ENCODE peak calls at places on chromosomes 13 and 19, in four cellular contexts. One of them, this sample, is unnamed.

GRCh38 chr13:24693862-24694471 is 13.8 kb downstream of the ATP12A start:
- DNase-seq in K562: peak; percentile 74
- DNase-seq in A549: peak; percentile 71
- DNase-seq in HepG2: peak; percentile 60
- DNase-seq in this sample: peak; percentile 53

GRCh38 chr19:17327654-17328516 is 6.8 kb downstream of the ANO8 start:
- DNase-seq in K562: peak; percentile 86
- DNase-seq in A549: no peak
- DNase-seq in HepG2: peak; percentile 13
- DNase-seq in this sample: peak; percentile 93

GRCh38 chr19:58569943-58570670 is 3.0 kb downstream of the MZF1 start:
- DNase-seq in HepG2: no peak
- DNase-seq in A549: no peak
- DNase-seq in K562: no peak
- DNase-seq in this sample: peak; percentile 5

GRCh38 chr13:112184261-112184660 is 117.3 kb downstream of the SOX1 start:
- DNase-seq in A549: no peak
- DNase-seq in K562: no peak
- DNase-seq in HepG2: no peak
- DNase-seq in this sample: no peak

GRCh38 chr19:45428385-45429231 is 4.9 kb upstream of the ERCC1 start:
- DNase-seq in A549: no peak
- DNase-seq in HepG2: no peak
- DNase-seq in K562: peak; percentile 74
- DNase-seq in this sample: peak; percentile 78

GRCh38 chr13:99501952-99502310 is 659 bp downstream of the TM9SF2 start:
- DNase-seq in HepG2: no peak
- DNase-seq in A549: peak; percentile 3
- DNase-seq in K562: no peak
- DNase-seq in this sample: no peak

GRCh38 chr19:16566161-16566560 is 6.1 kb downstream of the SLC35E1 start:
- DNase-seq in HepG2: no peak
- DNase-seq in K562: no peak
- DNase-seq in A549: no peak
- DNase-seq in this sample: no peak

GRCh38 chr13:71493189-71493588 is 373.8 kb downstream of the DACH1 start:
- DNase-seq in K562: no peak
- DNase-seq in HepG2: no peak
- DNase-seq in A549: no peak
- DNase-seq in this sample: no peak

GRCh38 chr19:36169084-36169760 is 17.0 kb upstream of the COX7A1 start:
- DNase-seq in HepG2: no peak
- DNase-seq in K562: no peak
- DNase-seq in A549: no peak
- DNase-seq in this sample: no peak

GRCh38 chr13:109425821-109426689 is 360.3 kb downstream of the IRS2 start:
- DNase-seq in HepG2: no peak
- DNase-seq in K562: no peak
- DNase-seq in A549: no peak
- DNase-seq in this sample: no peak

GRCh38 chr13:67857581-67858310 is 627.6 kb upstream of the PCDH9 start:
- DNase-seq in HepG2: no peak
- DNase-seq in K562: no peak
- DNase-seq in A549: no peak
- DNase-seq in this sample: no peak

GRCh38 chr19:16340092-16340491 is 15.5 kb downstream of the KLF2 start:
- DNase-seq in A549: peak; percentile 39
- DNase-seq in HepG2: peak; percentile 20
- DNase-seq in K562: no peak
- DNase-seq in this sample: no peak

GRCh38 chr13:111510502-111511218 is 190.2 kb downstream of the TEX29 start:
- DNase-seq in HepG2: no peak
- DNase-seq in K562: no peak
- DNase-seq in A549: no peak
- DNase-seq in this sample: no peak

GRCh38 chr13:39952244-39953233 is 297.1 kb downstream of the COG6 start:
- DNase-seq in A549: no peak
- DNase-seq in HepG2: no peak
- DNase-seq in K562: no peak
- DNase-seq in this sample: no peak

GRCh38 chr19:28039677-28040381 is 1173.1 kb downstream of the UQCRFS1 start:
- DNase-seq in A549: no peak
- DNase-seq in K562: no peak
- DNase-seq in HepG2: no peak
- DNase-seq in this sample: no peak

GRCh38 chr13:48303331-48304131 is at the start of gene RB1:
- DNase-seq in K562: peak; percentile 83
- DNase-seq in A549: peak; percentile 88
- DNase-seq in HepG2: peak; percentile 80
- DNase-seq in this sample: peak; percentile 67

GRCh38 chr19:3788991-3789778 is 3.0 kb upstream of the MATK start:
- DNase-seq in K562: no peak
- DNase-seq in A549: no peak
- DNase-seq in HepG2: no peak
- DNase-seq in this sample: no peak

GRCh38 chr13:36778083-36778671 is 40.8 kb upstream of the RFXAP start:
- DNase-seq in HepG2: peak; percentile 21
- DNase-seq in K562: no peak
- DNase-seq in A549: no peak
- DNase-seq in this sample: peak; percentile 25

GRCh38 chr13:73677041-73677589 is 457.1 kb downstream of the KLF12 start:
- DNase-seq in A549: peak; percentile 65
- DNase-seq in K562: no peak
- DNase-seq in HepG2: no peak
- DNase-seq in this sample: no peak

GRCh38 chr19:41223431-41224234 is 4.6 kb downstream of the AXL start:
- DNase-seq in K562: no peak
- DNase-seq in HepG2: peak; percentile 57
- DNase-seq in A549: peak; percentile 86
- DNase-seq in this sample: peak; percentile 65
- TF ChIP-seq HMGXB4 in K562: no peak
- TF ChIP-seq HMGXB4 in HepG2: no peak
- TF ChIP-seq HMGXB4 in A549: no peak
- TF ChIP-seq HMGXB4 in this sample: no peak

GRCh38 chr13:57212989-57213388 is 46.0 kb downstream of the PRR20E start:
- DNase-seq in A549: no peak
- DNase-seq in HepG2: no peak
- DNase-seq in K562: no peak
- DNase-seq in this sample: no peak
- TF ChIP-seq HMGXB4 in A549: no peak
- TF ChIP-seq HMGXB4 in HepG2: no peak
- TF ChIP-seq HMGXB4 in K562: no peak
- TF ChIP-seq HMGXB4 in this sample: no peak

GRCh38 chr13:20903164-20903475 is 574 bp upstream of the XPO4 start:
- DNase-seq in K562: no peak
- DNase-seq in A549: no peak
- DNase-seq in HepG2: no peak
- DNase-seq in this sample: no peak

GRCh38 chr13:20902438-20903163 is at the start of gene XPO4:
- DNase-seq in A549: peak; percentile 68
- DNase-seq in K562: peak; percentile 84
- DNase-seq in HepG2: peak; percentile 59
- DNase-seq in this sample: peak; percentile 80

GRCh38 chr13:20904908-20905307 is 2.4 kb upstream of the XPO4 start:
- DNase-seq in HepG2: no peak
- DNase-seq in K562: no peak
- DNase-seq in A549: no peak
- DNase-seq in this sample: no peak

GRCh38 chr13:20901668-20902437 is 693 bp downstream of the XPO4 start:
- DNase-seq in HepG2: peak; percentile 54
- DNase-seq in A549: peak; percentile 42
- DNase-seq in K562: peak; percentile 64
- DNase-seq in this sample: peak; percentile 28
- TF ChIP-seq HMGXB4 in HepG2: no peak
- TF ChIP-seq HMGXB4 in A549: no peak
- TF ChIP-seq HMGXB4 in K562: no peak
- TF ChIP-seq HMGXB4 in this sample: no peak

DNA sequence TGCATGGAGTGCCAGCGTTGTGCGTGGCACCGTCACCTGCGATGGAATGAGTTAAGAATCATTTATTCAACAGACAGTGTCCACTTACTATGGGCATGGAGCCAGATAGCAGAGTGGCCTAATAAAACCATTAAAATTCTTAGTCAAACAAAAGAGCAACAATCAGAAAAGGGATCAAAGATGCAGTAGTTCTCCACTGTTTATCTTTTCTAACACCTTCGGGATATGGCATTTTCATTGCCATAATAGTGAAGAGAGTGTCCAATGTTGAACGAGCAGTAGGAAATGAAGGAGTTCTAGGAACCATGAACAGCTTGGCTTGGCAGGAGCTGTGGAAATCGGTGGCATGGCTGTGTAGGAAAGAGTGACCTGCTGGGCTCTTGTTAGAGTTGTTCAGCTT is 2.0 kb downstream of the TNFSF11 start:
- DNase-seq in K562: no peak
- DNase-seq in HepG2: no peak
- DNase-seq in A549: no peak
- DNase-seq in this sample: no peak
- TF ChIP-seq HMGXB4 in K562: no peak
- TF ChIP-seq HMGXB4 in HepG2: no peak
- TF ChIP-seq HMGXB4 in A549: no peak
- TF ChIP-seq HMGXB4 in this sample: no peak

This sample was measured in WTC11.